ENCODE peak calls at places on chromosomes 3 and 15, in five cellular contexts. One of them, this sample, is unnamed.

GRCh38 chr3:141618103-141618502 is 120.0 kb upstream of the RNF7 start:
- DNase-seq in breast epithelium: no peak
- DNase-seq in glutamatergic neuron: no peak
- DNase-seq in HCEC 1CT: no peak
- DNase-seq in stimulated activated CD8-positive, alpha-beta memory T cell treated with anti-CD3 and anti-CD28 coated beads, Interleukin-12 subunit alpha, Interleukin-12 subunit beta, amount 100 ng/mL, for 1 hour: no peak
- DNase-seq in this sample: no peak

GRCh38 chr3:164533275-164533674 is 545.0 kb downstream of the SI start:
- DNase-seq in breast epithelium: no peak
- DNase-seq in glutamatergic neuron: no peak
- DNase-seq in HCEC 1CT: no peak
- DNase-seq in stimulated activated CD8-positive, alpha-beta memory T cell treated with anti-CD3 and anti-CD28 coated beads, Interleukin-12 subunit alpha, Interleukin-12 subunit beta, amount 100 ng/mL, for 1 hour: no peak
- DNase-seq in this sample: no peak

GRCh38 chr3:38003371-38003816 is 12.8 kb downstream of the VILL start:
- DNase-seq in breast epithelium: peak
- DNase-seq in glutamatergic neuron: peak
- DNase-seq in HCEC 1CT: no peak
- DNase-seq in stimulated activated CD8-positive, alpha-beta memory T cell treated with anti-CD3 and anti-CD28 coated beads, Interleukin-12 subunit alpha, Interleukin-12 subunit beta, amount 100 ng/mL, for 1 hour: no peak
- DNase-seq in this sample: peak

GRCh38 chr3:19931180-19931692 is 2.8 kb downstream of the EFHB start:
- DNase-seq in breast epithelium: no peak
- DNase-seq in glutamatergic neuron: no peak
- DNase-seq in HCEC 1CT: no peak
- DNase-seq in stimulated activated CD8-positive, alpha-beta memory T cell treated with anti-CD3 and anti-CD28 coated beads, Interleukin-12 subunit alpha, Interleukin-12 subunit beta, amount 100 ng/mL, for 1 hour: no peak
- DNase-seq in this sample: no peak

GRCh38 chr3:45957606-45958005 is 14.3 kb downstream of the CXCR6 start:
- DNase-seq in breast epithelium: no peak
- DNase-seq in glutamatergic neuron: no peak
- DNase-seq in HCEC 1CT: no peak
- DNase-seq in stimulated activated CD8-positive, alpha-beta memory T cell treated with anti-CD3 and anti-CD28 coated beads, Interleukin-12 subunit alpha, Interleukin-12 subunit beta, amount 100 ng/mL, for 1 hour: no peak
- DNase-seq in this sample: no peak

GRCh38 chr3:29344154-29344553 is 63.3 kb downstream of the RBMS3 start:
- DNase-seq in breast epithelium: no peak
- DNase-seq in glutamatergic neuron: no peak
- DNase-seq in HCEC 1CT: no peak
- DNase-seq in stimulated activated CD8-positive, alpha-beta memory T cell treated with anti-CD3 and anti-CD28 coated beads, Interleukin-12 subunit alpha, Interleukin-12 subunit beta, amount 100 ng/mL, for 1 hour: no peak
- DNase-seq in this sample: no peak

GRCh38 chr3:121809249-121809648 is 25.6 kb downstream of the IQCB1 start:
- DNase-seq in breast epithelium: no peak
- DNase-seq in glutamatergic neuron: no peak
- DNase-seq in HCEC 1CT: no peak
- DNase-seq in stimulated activated CD8-positive, alpha-beta memory T cell treated with anti-CD3 and anti-CD28 coated beads, Interleukin-12 subunit alpha, Interleukin-12 subunit beta, amount 100 ng/mL, for 1 hour: no peak
- DNase-seq in this sample: no peak

GRCh38 chr15:22845289-22845900 is 6.9 kb downstream of the NIPA2 start:
- DNase-seq in breast epithelium: no peak
- DNase-seq in glutamatergic neuron: peak
- DNase-seq in HCEC 1CT: peak
- DNase-seq in stimulated activated CD8-positive, alpha-beta memory T cell treated with anti-CD3 and anti-CD28 coated beads, Interleukin-12 subunit alpha, Interleukin-12 subunit beta, amount 100 ng/mL, for 1 hour: no peak
- DNase-seq in this sample: peak

GRCh38 chr3:189863031-189863430 is 231.8 kb downstream of the TP63 start:
- DNase-seq in breast epithelium: no peak
- DNase-seq in glutamatergic neuron: no peak
- DNase-seq in HCEC 1CT: no peak
- DNase-seq in stimulated activated CD8-positive, alpha-beta memory T cell treated with anti-CD3 and anti-CD28 coated beads, Interleukin-12 subunit alpha, Interleukin-12 subunit beta, amount 100 ng/mL, for 1 hour: no peak
- DNase-seq in this sample: no peak

GRCh38 chr3:43533009-43533408 is 88.8 kb downstream of the ANO10 start:
- DNase-seq in breast epithelium: no peak
- DNase-seq in glutamatergic neuron: no peak
- DNase-seq in HCEC 1CT: no peak
- DNase-seq in stimulated activated CD8-positive, alpha-beta memory T cell treated with anti-CD3 and anti-CD28 coated beads, Interleukin-12 subunit alpha, Interleukin-12 subunit beta, amount 100 ng/mL, for 1 hour: no peak
- DNase-seq in this sample: no peak

GRCh38 chr3:110314512-110315114 is 757.0 kb upstream of the NECTIN3 start:
- DNase-seq in breast epithelium: no peak
- DNase-seq in glutamatergic neuron: peak
- DNase-seq in HCEC 1CT: peak
- DNase-seq in stimulated activated CD8-positive, alpha-beta memory T cell treated with anti-CD3 and anti-CD28 coated beads, Interleukin-12 subunit alpha, Interleukin-12 subunit beta, amount 100 ng/mL, for 1 hour: peak
- DNase-seq in this sample: peak

GRCh38 chr3:99767341-99767740 is 50.3 kb upstream of the CMSS1 start:
- DNase-seq in breast epithelium: no peak
- DNase-seq in glutamatergic neuron: no peak
- DNase-seq in HCEC 1CT: no peak
- DNase-seq in stimulated activated CD8-positive, alpha-beta memory T cell treated with anti-CD3 and anti-CD28 coated beads, Interleukin-12 subunit alpha, Interleukin-12 subunit beta, amount 100 ng/mL, for 1 hour: no peak
- DNase-seq in this sample: peak

GRCh38 chr15:81209635-81210034 is 13.0 kb downstream of the IL16 start:
- DNase-seq in breast epithelium: no peak
- DNase-seq in glutamatergic neuron: no peak
- DNase-seq in HCEC 1CT: no peak
- DNase-seq in stimulated activated CD8-positive, alpha-beta memory T cell treated with anti-CD3 and anti-CD28 coated beads, Interleukin-12 subunit alpha, Interleukin-12 subunit beta, amount 100 ng/mL, for 1 hour: no peak
- DNase-seq in this sample: no peak

GRCh38 chr15:70411464-70411863 is 313.7 kb upstream of the TLE3 start:
- DNase-seq in breast epithelium: no peak
- DNase-seq in glutamatergic neuron: no peak
- DNase-seq in HCEC 1CT: no peak
- DNase-seq in stimulated activated CD8-positive, alpha-beta memory T cell treated with anti-CD3 and anti-CD28 coated beads, Interleukin-12 subunit alpha, Interleukin-12 subunit beta, amount 100 ng/mL, for 1 hour: no peak
- DNase-seq in this sample: no peak

GRCh38 chr15:90595760-90596155 is 66.0 kb downstream of the CRTC3 start:
- DNase-seq in breast epithelium: no peak
- DNase-seq in glutamatergic neuron: no peak
- DNase-seq in HCEC 1CT: no peak
- DNase-seq in stimulated activated CD8-positive, alpha-beta memory T cell treated with anti-CD3 and anti-CD28 coated beads, Interleukin-12 subunit alpha, Interleukin-12 subunit beta, amount 100 ng/mL, for 1 hour: no peak
- DNase-seq in this sample: no peak

GRCh38 chr3:127779747-127780146 is 42.6 kb downstream of the MGLL start:
- DNase-seq in breast epithelium: no peak
- DNase-seq in glutamatergic neuron: no peak
- DNase-seq in HCEC 1CT: no peak
- DNase-seq in stimulated activated CD8-positive, alpha-beta memory T cell treated with anti-CD3 and anti-CD28 coated beads, Interleukin-12 subunit alpha, Interleukin-12 subunit beta, amount 100 ng/mL, for 1 hour: no peak
- DNase-seq in this sample: no peak

GRCh38 chr3:66047321-66048050 is 8.8 kb upstream of the MAGI1 start:
- DNase-seq in breast epithelium: no peak
- DNase-seq in glutamatergic neuron: no peak
- DNase-seq in HCEC 1CT: peak
- DNase-seq in stimulated activated CD8-positive, alpha-beta memory T cell treated with anti-CD3 and anti-CD28 coated beads, Interleukin-12 subunit alpha, Interleukin-12 subunit beta, amount 100 ng/mL, for 1 hour: no peak
- DNase-seq in this sample: peak

GRCh38 chr15:58307313-58307961 is 124.4 kb upstream of the LIPC start:
- DNase-seq in breast epithelium: no peak
- DNase-seq in glutamatergic neuron: no peak
- DNase-seq in HCEC 1CT: peak
- DNase-seq in stimulated activated CD8-positive, alpha-beta memory T cell treated with anti-CD3 and anti-CD28 coated beads, Interleukin-12 subunit alpha, Interleukin-12 subunit beta, amount 100 ng/mL, for 1 hour: no peak
- DNase-seq in this sample: peak

GRCh38 chr15:38662398-38662797 is 97.8 kb upstream of the RASGRP1 start:
- DNase-seq in breast epithelium: no peak
- DNase-seq in glutamatergic neuron: no peak
- DNase-seq in HCEC 1CT: no peak
- DNase-seq in stimulated activated CD8-positive, alpha-beta memory T cell treated with anti-CD3 and anti-CD28 coated beads, Interleukin-12 subunit alpha, Interleukin-12 subunit beta, amount 100 ng/mL, for 1 hour: no peak
- DNase-seq in this sample: no peak

GRCh38 chr3:58274027-58274614 is 31.9 kb upstream of the RPP14 start:
- DNase-seq in breast epithelium: no peak
- DNase-seq in glutamatergic neuron: no peak
- DNase-seq in HCEC 1CT: no peak
- DNase-seq in stimulated activated CD8-positive, alpha-beta memory T cell treated with anti-CD3 and anti-CD28 coated beads, Interleukin-12 subunit alpha, Interleukin-12 subunit beta, amount 100 ng/mL, for 1 hour: no peak
- DNase-seq in this sample: no peak

GRCh38 chr15:68730491-68731317 is 90.0 kb downstream of the ANP32A start:
- DNase-seq in breast epithelium: no peak
- DNase-seq in glutamatergic neuron: no peak
- DNase-seq in HCEC 1CT: peak
- DNase-seq in stimulated activated CD8-positive, alpha-beta memory T cell treated with anti-CD3 and anti-CD28 coated beads, Interleukin-12 subunit alpha, Interleukin-12 subunit beta, amount 100 ng/mL, for 1 hour: no peak
- DNase-seq in this sample: peak

GRCh38 chr3:112802338-112802737 is 44.3 kb downstream of the CD200R1L start:
- DNase-seq in breast epithelium: no peak
- DNase-seq in glutamatergic neuron: no peak
- DNase-seq in HCEC 1CT: no peak
- DNase-seq in stimulated activated CD8-positive, alpha-beta memory T cell treated with anti-CD3 and anti-CD28 coated beads, Interleukin-12 subunit alpha, Interleukin-12 subunit beta, amount 100 ng/mL, for 1 hour: no peak
- DNase-seq in this sample: no peak

GRCh38 chr3:62201438-62202035 is 171.8 kb downstream of the FEZF2 start:
- DNase-seq in breast epithelium: no peak
- DNase-seq in glutamatergic neuron: no peak
- DNase-seq in HCEC 1CT: peak
- DNase-seq in stimulated activated CD8-positive, alpha-beta memory T cell treated with anti-CD3 and anti-CD28 coated beads, Interleukin-12 subunit alpha, Interleukin-12 subunit beta, amount 100 ng/mL, for 1 hour: no peak
- DNase-seq in this sample: peak

GRCh38 chr3:14633819-14634424 is 17.6 kb upstream of the CCDC174 start:
- DNase-seq in breast epithelium: no peak
- DNase-seq in glutamatergic neuron: peak
- DNase-seq in HCEC 1CT: peak
- DNase-seq in stimulated activated CD8-positive, alpha-beta memory T cell treated with anti-CD3 and anti-CD28 coated beads, Interleukin-12 subunit alpha, Interleukin-12 subunit beta, amount 100 ng/mL, for 1 hour: peak
- DNase-seq in this sample: peak

GRCh38 chr3:65814883-65815578 is 223.7 kb downstream of the MAGI1 start:
- DNase-seq in breast epithelium: no peak
- DNase-seq in glutamatergic neuron: no peak
- DNase-seq in HCEC 1CT: no peak
- DNase-seq in stimulated activated CD8-positive, alpha-beta memory T cell treated with anti-CD3 and anti-CD28 coated beads, Interleukin-12 subunit alpha, Interleukin-12 subunit beta, amount 100 ng/mL, for 1 hour: no peak
- DNase-seq in this sample: no peak

GRCh38 chr15:69145694-69146492 is 14.5 kb upstream of the GLCE start:
- DNase-seq in breast epithelium: no peak
- DNase-seq in glutamatergic neuron: no peak
- DNase-seq in HCEC 1CT: no peak
- DNase-seq in stimulated activated CD8-positive, alpha-beta memory T cell treated with anti-CD3 and anti-CD28 coated beads, Interleukin-12 subunit alpha, Interleukin-12 subunit beta, amount 100 ng/mL, for 1 hour: no peak
- DNase-seq in this sample: peak

GRCh38 chr15:69034352-69034751 is 19.9 kb downstream of the NOX5 start:
- DNase-seq in breast epithelium: no peak
- DNase-seq in glutamatergic neuron: no peak
- DNase-seq in HCEC 1CT: peak
- DNase-seq in stimulated activated CD8-positive, alpha-beta memory T cell treated with anti-CD3 and anti-CD28 coated beads, Interleukin-12 subunit alpha, Interleukin-12 subunit beta, amount 100 ng/mL, for 1 hour: no peak
- DNase-seq in this sample: peak

GRCh38 chr15:98077186-98077585 is 116.7 kb downstream of the ARRDC4 start:
- DNase-seq in breast epithelium: no peak
- DNase-seq in glutamatergic neuron: no peak
- DNase-seq in HCEC 1CT: no peak
- DNase-seq in stimulated activated CD8-positive, alpha-beta memory T cell treated with anti-CD3 and anti-CD28 coated beads, Interleukin-12 subunit alpha, Interleukin-12 subunit beta, amount 100 ng/mL, for 1 hour: no peak
- DNase-seq in this sample: no peak

GRCh38 chr3:107855710-107856109 is 235.1 kb downstream of the CD47 start:
- DNase-seq in breast epithelium: no peak
- DNase-seq in glutamatergic neuron: no peak
- DNase-seq in HCEC 1CT: no peak
- DNase-seq in stimulated activated CD8-positive, alpha-beta memory T cell treated with anti-CD3 and anti-CD28 coated beads, Interleukin-12 subunit alpha, Interleukin-12 subunit beta, amount 100 ng/mL, for 1 hour: no peak
- DNase-seq in this sample: peak

GRCh38 chr15:40420793-40421192 is 15.2 kb downstream of the IVD start:
- DNase-seq in breast epithelium: peak
- DNase-seq in glutamatergic neuron: no peak
- DNase-seq in HCEC 1CT: no peak
- DNase-seq in stimulated activated CD8-positive, alpha-beta memory T cell treated with anti-CD3 and anti-CD28 coated beads, Interleukin-12 subunit alpha, Interleukin-12 subunit beta, amount 100 ng/mL, for 1 hour: no peak
- DNase-seq in this sample: no peak

GRCh38 chr3:197009532-197010019 is 20.0 kb downstream of the MELTF start:
- DNase-seq in breast epithelium: no peak
- DNase-seq in glutamatergic neuron: no peak
- DNase-seq in HCEC 1CT: no peak
- DNase-seq in stimulated activated CD8-positive, alpha-beta memory T cell treated with anti-CD3 and anti-CD28 coated beads, Interleukin-12 subunit alpha, Interleukin-12 subunit beta, amount 100 ng/mL, for 1 hour: no peak
- DNase-seq in this sample: no peak

GRCh38 chr15:68292157-68292781 is 14.7 kb downstream of the FEM1B start:
- DNase-seq in breast epithelium: no peak
- DNase-seq in glutamatergic neuron: no peak
- DNase-seq in HCEC 1CT: no peak
- DNase-seq in stimulated activated CD8-positive, alpha-beta memory T cell treated with anti-CD3 and anti-CD28 coated beads, Interleukin-12 subunit alpha, Interleukin-12 subunit beta, amount 100 ng/mL, for 1 hour: no peak
- DNase-seq in this sample: no peak

This sample was measured in fibroblast of lung.